ENCODE peak calls at places on chromosomes 4 and X, in nine cellular contexts. One of them, this sample, is unnamed.

GRCh38 chr4:93835929-93836328 is 7.4 kb downstream of the ATOH1 start:
- ATAC-seq in K562: no peak
- ATAC-seq in IMR-90: peak; percentile 79
- ATAC-seq in pancreas: no peak
- ATAC-seq in foreskin keratinocyte: no peak
- ATAC-seq in RWPE2: no peak
- ATAC-seq in left lung: no peak
- ATAC-seq in upper lobe of left lung: no peak
- ATAC-seq in right lobe of liver: no peak
- ATAC-seq in this sample: no peak

GRCh38 chr4:119206178-119206577 is 6.3 kb upstream of the USP53 start:
- ATAC-seq in K562: no peak
- ATAC-seq in IMR-90: no peak
- ATAC-seq in pancreas: no peak
- ATAC-seq in foreskin keratinocyte: no peak
- ATAC-seq in RWPE2: no peak
- ATAC-seq in left lung: no peak
- ATAC-seq in upper lobe of left lung: no peak
- ATAC-seq in right lobe of liver: no peak
- ATAC-seq in this sample: peak; percentile 63

GRCh38 chr4:33060873-33061542 is 2340.8 kb downstream of the PCDH7 start:
- ATAC-seq in K562: no peak
- ATAC-seq in IMR-90: peak; percentile 75
- ATAC-seq in pancreas: peak; percentile 76
- ATAC-seq in foreskin keratinocyte: peak; percentile 88
- ATAC-seq in RWPE2: peak; percentile 97
- ATAC-seq in left lung: peak; percentile 90
- ATAC-seq in upper lobe of left lung: peak; percentile 51
- ATAC-seq in right lobe of liver: peak; percentile 97
- ATAC-seq in this sample: no peak

GRCh38 chr4:86359944-86360478 is at the start of gene MAPK10:
- ATAC-seq in K562: peak; percentile 26
- ATAC-seq in IMR-90: peak; percentile 91
- ATAC-seq in pancreas: peak; percentile 95
- ATAC-seq in foreskin keratinocyte: peak; percentile 91
- ATAC-seq in RWPE2: no peak
- ATAC-seq in left lung: peak; percentile 96
- ATAC-seq in upper lobe of left lung: peak; percentile 89
- ATAC-seq in right lobe of liver: peak; percentile 96
- ATAC-seq in this sample: peak; percentile 85

GRCh38 chr4:80507077-80507476 is 171.5 kb downstream of the CFAP299 start:
- ATAC-seq in K562: peak; percentile 63
- ATAC-seq in IMR-90: no peak
- ATAC-seq in pancreas: no peak
- ATAC-seq in foreskin keratinocyte: no peak
- ATAC-seq in RWPE2: no peak
- ATAC-seq in left lung: no peak
- ATAC-seq in upper lobe of left lung: no peak
- ATAC-seq in right lobe of liver: no peak
- ATAC-seq in this sample: no peak

GRCh38 chr4:99573735-99574368 is 772 bp upstream of the MTTP start:
- ATAC-seq in K562: no peak
- ATAC-seq in IMR-90: no peak
- ATAC-seq in pancreas: no peak
- ATAC-seq in foreskin keratinocyte: no peak
- ATAC-seq in RWPE2: no peak
- ATAC-seq in left lung: no peak
- ATAC-seq in upper lobe of left lung: no peak
- ATAC-seq in right lobe of liver: peak; percentile 47
- ATAC-seq in this sample: no peak

GRCh38 chr4:107838763-107839162 is 14.0 kb downstream of the SGMS2 start:
- ATAC-seq in K562: no peak
- ATAC-seq in IMR-90: no peak
- ATAC-seq in pancreas: peak; percentile 23
- ATAC-seq in foreskin keratinocyte: peak; percentile 35
- ATAC-seq in RWPE2: no peak
- ATAC-seq in left lung: peak; percentile 21
- ATAC-seq in upper lobe of left lung: no peak
- ATAC-seq in right lobe of liver: peak; percentile 69
- ATAC-seq in this sample: peak; percentile 37

GRCh38 chr4:38759077-38759789 is 23.6 kb downstream of the TLR10 start:
- ATAC-seq in K562: peak; percentile 94
- ATAC-seq in IMR-90: peak; percentile 95
- ATAC-seq in pancreas: peak; percentile 82
- ATAC-seq in foreskin keratinocyte: peak; percentile 45
- ATAC-seq in RWPE2: peak; percentile 73
- ATAC-seq in left lung: peak; percentile 84
- ATAC-seq in upper lobe of left lung: peak; percentile 42
- ATAC-seq in right lobe of liver: peak; percentile 88
- ATAC-seq in this sample: peak; percentile 72

GRCh38 chrX:110211340-110211739 is 106.5 kb downstream of the AMMECR1 start:
- ATAC-seq in K562: no peak
- ATAC-seq in IMR-90: no peak
- ATAC-seq in pancreas: no peak
- ATAC-seq in foreskin keratinocyte: peak; percentile 1
- ATAC-seq in RWPE2: no peak
- ATAC-seq in left lung: no peak
- ATAC-seq in upper lobe of left lung: no peak
- ATAC-seq in right lobe of liver: no peak
- ATAC-seq in this sample: no peak

GRCh38 chrX:11867610-11868345 is 109.7 kb downstream of the MSL3 start:
- ATAC-seq in K562: no peak
- ATAC-seq in IMR-90: no peak
- ATAC-seq in pancreas: no peak
- ATAC-seq in foreskin keratinocyte: no peak
- ATAC-seq in RWPE2: no peak
- ATAC-seq in left lung: no peak
- ATAC-seq in upper lobe of left lung: no peak
- ATAC-seq in right lobe of liver: no peak
- ATAC-seq in this sample: no peak

GRCh38 chr4:122458625-122459024 is 2.1 kb upstream of the IL2 start:
- ATAC-seq in K562: peak; percentile 84
- ATAC-seq in IMR-90: no peak
- ATAC-seq in pancreas: no peak
- ATAC-seq in foreskin keratinocyte: peak; percentile 42
- ATAC-seq in RWPE2: peak; percentile 53
- ATAC-seq in left lung: peak; percentile 81
- ATAC-seq in upper lobe of left lung: no peak
- ATAC-seq in right lobe of liver: peak; percentile 44
- ATAC-seq in this sample: no peak

GRCh38 chr4:51831133-51831532 is 11.8 kb upstream of the DCUN1D4 start:
- ATAC-seq in K562: peak; percentile 95
- ATAC-seq in IMR-90: peak; percentile 87
- ATAC-seq in pancreas: peak; percentile 96
- ATAC-seq in foreskin keratinocyte: peak; percentile 70
- ATAC-seq in RWPE2: peak; percentile 74
- ATAC-seq in left lung: peak; percentile 84
- ATAC-seq in upper lobe of left lung: no peak
- ATAC-seq in right lobe of liver: peak; percentile 97
- ATAC-seq in this sample: peak; percentile 39

GRCh38 chr4:184420402-184420801 is 53.9 kb downstream of the IRF2 start:
- ATAC-seq in K562: no peak
- ATAC-seq in IMR-90: no peak
- ATAC-seq in pancreas: no peak
- ATAC-seq in foreskin keratinocyte: no peak
- ATAC-seq in RWPE2: no peak
- ATAC-seq in left lung: no peak
- ATAC-seq in upper lobe of left lung: no peak
- ATAC-seq in right lobe of liver: no peak
- ATAC-seq in this sample: no peak

GRCh38 chr4:115433501-115433900 is 320.1 kb upstream of the NDST4 start:
- ATAC-seq in K562: no peak
- ATAC-seq in IMR-90: no peak
- ATAC-seq in pancreas: no peak
- ATAC-seq in foreskin keratinocyte: peak; percentile 43
- ATAC-seq in RWPE2: peak; percentile 21
- ATAC-seq in left lung: peak; percentile 94
- ATAC-seq in upper lobe of left lung: no peak
- ATAC-seq in right lobe of liver: no peak
- ATAC-seq in this sample: no peak

GRCh38 chrX:111652719-111653118 is 28.3 kb upstream of the ALG13 start:
- ATAC-seq in K562: peak; percentile 54
- ATAC-seq in IMR-90: no peak
- ATAC-seq in pancreas: no peak
- ATAC-seq in foreskin keratinocyte: no peak
- ATAC-seq in RWPE2: no peak
- ATAC-seq in left lung: no peak
- ATAC-seq in upper lobe of left lung: no peak
- ATAC-seq in right lobe of liver: no peak
- ATAC-seq in this sample: no peak

GRCh38 chrX:129959493-129959832 is 23.0 kb upstream of the BCORL1 start:
- ATAC-seq in K562: peak; percentile 47
- ATAC-seq in IMR-90: peak; percentile 75
- ATAC-seq in pancreas: no peak
- ATAC-seq in foreskin keratinocyte: peak; percentile 76
- ATAC-seq in RWPE2: peak; percentile 65
- ATAC-seq in left lung: no peak
- ATAC-seq in upper lobe of left lung: no peak
- ATAC-seq in right lobe of liver: no peak
- ATAC-seq in this sample: no peak

GRCh38 chr4:85774000-85774399 is 299.1 kb downstream of the ARHGAP24 start:
- ATAC-seq in K562: no peak
- ATAC-seq in IMR-90: no peak
- ATAC-seq in pancreas: peak; percentile 36
- ATAC-seq in foreskin keratinocyte: peak; percentile 46
- ATAC-seq in RWPE2: no peak
- ATAC-seq in left lung: no peak
- ATAC-seq in upper lobe of left lung: no peak
- ATAC-seq in right lobe of liver: no peak
- ATAC-seq in this sample: no peak

GRCh38 chr4:82429728-82430192 is 502 bp downstream of the HNRNPDL start:
- ATAC-seq in K562: peak; percentile 0
- ATAC-seq in IMR-90: no peak
- ATAC-seq in pancreas: peak; percentile 9
- ATAC-seq in foreskin keratinocyte: peak; percentile 23
- ATAC-seq in RWPE2: peak; percentile 2
- ATAC-seq in left lung: no peak
- ATAC-seq in upper lobe of left lung: peak; percentile 2
- ATAC-seq in right lobe of liver: peak; percentile 2
- ATAC-seq in this sample: peak; percentile 2

DNA sequence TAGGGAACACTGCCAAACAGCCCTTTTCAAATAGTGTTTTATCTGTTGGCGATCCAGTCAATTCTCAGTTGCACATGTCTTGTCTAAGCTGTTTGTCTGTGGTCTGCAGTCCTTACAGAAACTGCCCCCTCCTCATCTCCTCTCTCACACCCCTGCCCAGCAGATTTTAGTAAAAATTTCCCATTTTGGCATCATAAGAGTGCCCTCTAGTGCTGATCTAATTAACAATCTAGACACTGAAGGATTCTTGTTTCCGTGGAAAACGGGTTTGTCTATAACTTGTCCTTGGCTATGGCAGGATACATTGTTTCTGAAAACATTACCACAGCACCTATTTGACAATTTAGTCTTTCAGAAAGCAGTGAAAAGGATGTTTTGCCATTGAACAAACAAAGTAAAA is 227.2 kb upstream of the MBNL3 start:
- ATAC-seq in K562: no peak
- ATAC-seq in IMR-90: no peak
- ATAC-seq in pancreas: no peak
- ATAC-seq in foreskin keratinocyte: no peak
- ATAC-seq in RWPE2: no peak
- ATAC-seq in left lung: no peak
- ATAC-seq in upper lobe of left lung: no peak
- ATAC-seq in right lobe of liver: no peak
- ATAC-seq in this sample: no peak
- TF ChIP-seq CTCF in K562: peak; percentile 32
- TF ChIP-seq CTCF in IMR-90: no peak
- TF ChIP-seq CTCF in pancreas: no peak
- TF ChIP-seq CTCF in foreskin keratinocyte: peak; percentile 44
- TF ChIP-seq CTCF in RWPE2: peak; percentile 28
- TF ChIP-seq CTCF in left lung: no peak
- TF ChIP-seq CTCF in upper lobe of left lung: no peak
- TF ChIP-seq CTCF in right lobe of liver: no peak
- TF ChIP-seq CTCF in this sample: no peak

GRCh38 chr4:2802618-2803531 is 10.0 kb downstream of the SH3BP2 start:
- ATAC-seq in K562: no peak
- ATAC-seq in IMR-90: no peak
- ATAC-seq in pancreas: no peak
- ATAC-seq in foreskin keratinocyte: no peak
- ATAC-seq in RWPE2: no peak
- ATAC-seq in left lung: no peak
- ATAC-seq in upper lobe of left lung: no peak
- ATAC-seq in right lobe of liver: no peak
- ATAC-seq in this sample: no peak
- H3K4me1 ChIP-seq in K562: peaks cover 85% of the 10 kb centered on the region
- H3K4me1 ChIP-seq in IMR-90: peaks cover 39% of the 10 kb centered on the region
- H3K4me1 ChIP-seq in pancreas: peaks cover 69% of the 10 kb centered on the region
- H3K4me1 ChIP-seq in foreskin keratinocyte: peaks cover 15% of the 10 kb centered on the region
- H3K4me1 ChIP-seq in RWPE2: peaks cover 54% of the 10 kb centered on the region
- H3K4me1 ChIP-seq in left lung: peaks cover 98% of the 10 kb centered on the region
- H3K4me1 ChIP-seq in upper lobe of left lung: peaks cover 98% of the 10 kb centered on the region
- H3K4me1 ChIP-seq in right lobe of liver: peaks cover 70% of the 10 kb centered on the region
- H3K4me1 ChIP-seq in this sample: peaks cover 98% of the 10 kb centered on the region

DNA sequence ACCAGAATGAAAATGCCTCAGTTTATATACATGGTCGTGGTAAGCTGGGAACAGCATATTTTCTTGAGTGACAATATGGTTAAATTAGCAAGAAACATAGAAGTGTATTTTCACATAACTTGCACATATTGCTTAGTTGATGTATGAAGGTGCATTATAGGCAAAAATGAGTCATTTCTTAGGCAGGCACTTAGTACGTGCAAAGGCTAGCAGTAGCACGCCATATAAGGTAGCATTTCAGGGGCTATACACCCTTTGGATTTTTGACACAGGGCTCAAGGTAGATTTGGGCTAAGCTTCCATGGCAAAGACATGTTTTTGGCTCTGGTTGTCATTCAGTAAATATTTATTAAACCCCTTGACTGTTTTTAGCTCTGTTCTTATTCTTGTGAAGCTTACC is 33.1 kb downstream of the PCDH7 start:
- ATAC-seq in K562: no peak
- ATAC-seq in IMR-90: peak; percentile 31
- ATAC-seq in pancreas: no peak
- ATAC-seq in foreskin keratinocyte: peak; percentile 71
- ATAC-seq in RWPE2: peak; percentile 80
- ATAC-seq in left lung: no peak
- ATAC-seq in upper lobe of left lung: no peak
- ATAC-seq in right lobe of liver: no peak
- ATAC-seq in this sample: peak; percentile 43
- TF ChIP-seq CTCF in K562: no peak
- TF ChIP-seq CTCF in IMR-90: no peak
- TF ChIP-seq CTCF in pancreas: no peak
- TF ChIP-seq CTCF in foreskin keratinocyte: no peak
- TF ChIP-seq CTCF in RWPE2: no peak
- TF ChIP-seq CTCF in left lung: no peak
- TF ChIP-seq CTCF in upper lobe of left lung: no peak
- TF ChIP-seq CTCF in right lobe of liver: no peak
- TF ChIP-seq CTCF in this sample: no peak

DNA sequence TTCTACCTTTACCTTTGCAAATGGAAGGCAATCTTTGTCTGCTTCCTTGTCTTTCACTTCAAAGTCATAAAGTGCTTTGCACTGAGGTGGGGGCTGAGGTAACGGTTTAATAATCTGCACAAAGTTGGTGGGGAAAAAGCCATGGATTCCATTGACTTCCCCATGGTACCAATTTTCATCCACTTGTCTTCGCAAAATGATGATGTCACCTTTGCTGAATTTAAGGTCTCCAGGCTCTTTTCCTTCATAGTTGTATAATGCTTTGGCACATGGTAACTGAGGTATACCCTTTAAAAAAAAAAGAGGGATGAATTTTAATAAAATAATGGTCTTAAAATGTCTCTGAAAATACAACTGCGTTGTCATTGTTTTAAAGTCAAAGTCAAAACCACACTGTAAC is 114.4 kb downstream of the SH3RF1 start:
- ATAC-seq in K562: no peak
- ATAC-seq in IMR-90: no peak
- ATAC-seq in pancreas: no peak
- ATAC-seq in foreskin keratinocyte: no peak
- ATAC-seq in RWPE2: no peak
- ATAC-seq in left lung: no peak
- ATAC-seq in upper lobe of left lung: no peak
- ATAC-seq in right lobe of liver: no peak
- ATAC-seq in this sample: no peak
- H3K4me1 ChIP-seq in K562: no peaks in the 10 kb centered on the region
- H3K4me1 ChIP-seq in IMR-90: peaks cover 29% of the 10 kb centered on the region
- H3K4me1 ChIP-seq in pancreas: peaks cover 11% of the 10 kb centered on the region
- H3K4me1 ChIP-seq in foreskin keratinocyte: peaks cover 30% of the 10 kb centered on the region
- H3K4me1 ChIP-seq in RWPE2: peaks cover 25% of the 10 kb centered on the region
- H3K4me1 ChIP-seq in left lung: no peaks in the 10 kb centered on the region
- H3K4me1 ChIP-seq in upper lobe of left lung: no peaks in the 10 kb centered on the region
- H3K4me1 ChIP-seq in right lobe of liver: no peaks in the 10 kb centered on the region
- H3K4me1 ChIP-seq in this sample: peaks cover 11% of the 10 kb centered on the region